ENCODE peak calls at places on chromosomes 3 and 15, in four cellular contexts. O is upper lobe of left lung, C is foreskin fibroblast, A is lower lobe of right lung. H is an unnamed sample.

GRCh38 chr3:146308682-146309081 is 57.8 kb upstream of the PLSCR4 start:
- DNase-seq in O (no peak), C (peak), A (no peak), H (no peak)

GRCh38 chr15:99486371-99487336 is 79.1 kb upstream of the MEF2A start:
- DNase-seq in O (peak), C (peak), A (peak), H (no peak)

GRCh38 chr3:63092545-63092944 is 185.6 kb upstream of the SYNPR start:
- DNase-seq in O (no peak), C (no peak), A (no peak), H (no peak)

GRCh38 chr15:70505971-70506887 is 257.1 kb downstream of the UACA start:
- DNase-seq in O (no peak), C (no peak), A (no peak), H (no peak)

GRCh38 chr3:134143828-134144390 is 106.8 kb downstream of the RYK start:
- DNase-seq in O (no peak), C (no peak), A (no peak), H (no peak)

GRCh38 chr15:80596521-80596976 is 98.6 kb upstream of the ABHD17C start:
- DNase-seq in O (no peak), C (no peak), A (no peak), H (no peak)

GRCh38 chr15:79154491-79155182 is 64.1 kb upstream of the RASGRF1 start:
- DNase-seq in O (no peak), C (no peak), A (no peak), H (no peak)

GRCh38 chr15:62853114-62853832 is 189.3 kb upstream of the TPM1 start:
- DNase-seq in O (no peak), C (no peak), A (no peak), H (no peak)

GRCh38 chr3:17137321-17137826 is 252.6 kb downstream of the PLCL2 start:
- DNase-seq in O (no peak), C (no peak), A (no peak), H (no peak)

GRCh38 chr3:115160295-115160694 is 13.2 kb upstream of the ZBTB20 start:
- DNase-seq in O (no peak), C (no peak), A (no peak), H (no peak)

GRCh38 chr15:84736375-84736774 is 12.0 kb upstream of the ZNF592 start:
- DNase-seq in O (no peak), C (no peak), A (no peak), H (no peak)

GRCh38 chr3:73413619-73414018 is 211.1 kb downstream of the PDZRN3 start:
- DNase-seq in O (no peak), C (no peak), A (no peak), H (no peak)

GRCh38 chr15:40151991-40152390 is 8.9 kb upstream of the BUB1B start:
- DNase-seq in O (no peak), C (no peak), A (no peak), H (no peak)

GRCh38 chr3:145767909-145768308 is 393.1 kb downstream of the PLOD2 start:
- DNase-seq in O (no peak), C (no peak), A (no peak), H (no peak)

GRCh38 chr3:177554900-177555759 is 357.8 kb upstream of the TBL1XR1 start:
- DNase-seq in O (peak), C (peak), A (no peak), H (no peak)

GRCh38 chr3:23629181-23629893 is 176.4 kb upstream of the UBE2E1 start:
- DNase-seq in O (no peak), C (no peak), A (no peak), H (peak)

GRCh38 chr3:143472731-143473523 is 353.4 kb downstream of the CHST2 start:
- DNase-seq in O (no peak), C (no peak), A (no peak), H (no peak)

GRCh38 chr3:79604681-79605080 is 163.1 kb downstream of the ROBO1 start:
- DNase-seq in O (no peak), C (no peak), A (no peak), H (no peak)

GRCh38 chr3:79597719-79598118 is 170.1 kb downstream of the ROBO1 start:
- DNase-seq in O (no peak), C (no peak), A (no peak), H (no peak)

GRCh38 chr3:79606414-79606813 is 161.4 kb downstream of the ROBO1 start:
- DNase-seq in O (no peak), C (no peak), A (no peak), H (no peak)

GRCh38 chr3:79598594-79598993 is 169.2 kb downstream of the ROBO1 start:
- DNase-seq in O (no peak), C (no peak), A (no peak), H (no peak)

DNA sequence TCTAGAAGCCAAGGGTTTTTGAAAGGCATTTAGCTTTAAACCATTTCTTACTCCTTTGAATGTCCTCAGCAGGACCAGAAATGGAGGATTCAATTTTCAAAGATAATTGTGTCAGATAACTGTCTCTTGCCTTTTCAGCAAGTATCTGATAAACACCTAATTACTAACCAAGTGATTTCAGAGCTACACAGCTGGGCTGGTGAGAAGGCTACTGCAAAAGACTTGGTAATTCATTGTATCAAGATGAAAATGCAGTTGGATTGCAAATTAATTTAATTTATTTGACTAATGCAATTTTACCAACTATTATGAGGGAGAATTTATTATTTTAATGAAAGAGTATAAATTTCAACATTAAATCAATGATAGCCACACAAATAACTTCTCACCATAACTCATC is 165.4 kb downstream of the ROBO1 start:
- DNase-seq in O (no peak), C (no peak), A (no peak), H (no peak)
- H3K4me3 ChIP-seq in O (no peak), C (no peak), A (no peak), H (no peak)

DNA sequence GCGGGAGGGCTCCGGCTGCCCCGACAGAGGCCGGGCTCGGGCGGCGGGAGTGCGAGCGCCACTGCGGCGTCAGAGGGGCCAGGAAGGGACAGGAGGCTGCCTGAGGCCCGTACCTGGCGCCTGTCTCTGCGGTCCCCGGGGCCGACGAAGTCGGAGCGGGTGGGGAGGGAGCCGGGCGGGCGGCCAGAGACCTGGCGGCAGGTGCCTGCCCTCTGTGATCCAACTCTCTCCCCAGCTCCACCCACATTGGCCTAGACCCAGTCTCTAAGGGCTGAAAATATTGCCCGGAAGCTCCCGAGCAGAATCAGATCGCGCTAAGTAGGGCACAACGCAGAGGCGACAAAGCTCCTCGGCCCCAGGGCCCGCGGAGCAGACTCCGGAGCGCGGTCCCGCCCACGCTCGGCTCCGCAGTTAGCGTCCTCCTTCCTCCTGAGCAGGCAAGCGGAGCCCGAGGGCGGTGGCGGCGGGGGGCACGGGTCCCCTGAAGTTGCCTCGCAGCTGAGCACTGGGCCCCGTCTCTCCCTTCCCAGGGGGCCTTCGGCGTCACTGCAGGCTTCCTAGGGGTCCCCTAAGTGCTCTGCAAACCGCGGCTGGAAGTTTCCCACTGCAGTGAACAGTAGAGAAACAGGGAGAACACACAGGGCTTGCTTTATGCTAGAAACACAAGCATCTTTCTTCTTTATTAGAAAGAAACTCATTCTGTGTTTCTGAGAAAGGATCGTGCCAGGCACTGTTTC is at the start of gene MAN2A2:
- DNase-seq in O (peak), C (peak), A (peak), H (peak)
- H3K4me3 ChIP-seq in O (peak), C (peak), A (peak), H (peak)

DNA sequence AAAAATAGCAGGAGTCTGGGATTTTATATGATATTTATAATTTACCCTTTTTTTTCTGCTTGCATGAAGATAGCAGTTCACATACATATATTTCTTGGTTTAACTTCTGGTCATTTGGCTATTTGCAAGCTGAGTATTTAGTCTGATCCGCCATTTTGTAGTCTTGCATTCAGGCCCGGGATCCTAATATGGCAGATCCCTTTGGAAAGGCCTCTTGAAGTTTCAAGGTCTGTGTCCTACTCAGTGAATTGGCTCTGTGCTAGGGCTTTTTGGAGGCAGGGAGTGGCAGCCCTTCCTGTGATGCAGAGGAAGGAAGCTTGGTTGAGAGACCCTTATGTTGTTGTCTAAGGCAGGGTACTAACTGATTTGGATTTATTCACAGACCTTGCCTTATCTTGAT is 2.9 kb downstream of the SNRPN start:
- DNase-seq in O (no peak), C (no peak), A (no peak), H (no peak)
- H3K4me3 ChIP-seq in O (no peak), C (no peak), A (no peak), H (peak)

GRCh38 chr3:196096382-196096953 is 14.6 kb upstream of the TFRC start:
- DNase-seq in O (peak), C (no peak), A (no peak), H (no peak)
- H3K4me3 ChIP-seq in O (no peak), C (no peak), A (no peak), H (no peak)

GRCh38 chr3:193732827-193733226 is 139.8 kb downstream of the OPA1 start:
- DNase-seq in O (no peak), C (no peak), A (no peak), H (no peak)
- H3K4me3 ChIP-seq in O (no peak), C (no peak), A (no peak), H (no peak)

H was measured in LNCaP clone FGC.